ENCODE peak calls at places on chromosomes 1 and 21, in nine cellular contexts. N is heart left ventricle; B is thyroid gland; Q is K562; U is fibroblast of lung; P is body of pancreas; T is neuronal stem cell; I is tibial artery; G is CD8-positive, alpha-beta memory T cell. D is an unnamed sample.

GRCh38 chr1:217562229-217562878 is 68.5 kb downstream of the GPATCH2 start:
- DNase-seq in P (no peak), Q (no peak), N (no peak), G (no peak), I (no peak), B (no peak), U (peak; percentile 87), T (no peak), D (no peak)

GRCh38 chr1:101316276-101316675 is 79.5 kb downstream of the S1PR1 start:
- DNase-seq in B (no peak), G (no peak), U (no peak), P (no peak), N (no peak), Q (no peak), I (no peak), T (peak; percentile 42), D (peak; percentile 59)

GRCh38 chr1:68116643-68117235 is 66.3 kb upstream of the DIRAS3 start:
- DNase-seq in B (peak; percentile 52), U (peak; percentile 73), N (peak; percentile 51), P (peak; percentile 64), T (peak; percentile 49), I (no peak), Q (peak; percentile 48), G (peak; percentile 8), D (peak; percentile 50)

GRCh38 chr1:235423214-235423652 is 56.0 kb downstream of the TBCE start:
- DNase-seq in T (no peak), I (no peak), P (no peak), U (no peak), G (no peak), B (no peak), N (no peak), Q (no peak), D (no peak)

GRCh38 chr1:119327066-119327435 is 41.5 kb upstream of the HAO2 start:
- DNase-seq in I (no peak), T (no peak), Q (no peak), G (no peak), U (no peak), N (no peak), B (peak; percentile 31), P (no peak), D (no peak)

GRCh38 chr1:236982380-236982779 is 21.9 kb downstream of the MT1HL1 start:
- DNase-seq in G (no peak), P (no peak), I (no peak), B (no peak), U (no peak), Q (no peak), T (no peak), N (peak; percentile 44), D (no peak)

GRCh38 chr1:3393024-3393986 is 61.2 kb upstream of the ARHGEF16 start:
- DNase-seq in B (peak; percentile 75), G (no peak), P (no peak), U (no peak), N (peak; percentile 74), I (no peak), Q (no peak), T (peak; percentile 71), D (peak; percentile 54)

GRCh38 chr1:156480015-156480368 is 20.6 kb downstream of the MEF2D start:
- DNase-seq in T (no peak), P (no peak), U (no peak), G (no peak), N (peak; percentile 16), B (no peak), I (no peak), Q (peak; percentile 52), D (no peak)

GRCh38 chr21:45640001-45640887 is 3.3 kb upstream of the PCBP3 start:
- DNase-seq in T (no peak), B (no peak), I (no peak), N (no peak), U (no peak), Q (no peak), G (no peak), P (no peak), D (no peak)

GRCh38 chr1:161216945-161217712 is 2.0 kb downstream of the FCER1G start:
- DNase-seq in Q (no peak), P (no peak), I (peak; percentile 39), U (peak; percentile 80), B (no peak), T (no peak), G (no peak), N (no peak), D (no peak)

GRCh38 chr1:216086678-216087077 is 336.6 kb downstream of the USH2A start:
- DNase-seq in G (no peak), I (no peak), B (no peak), T (no peak), N (no peak), P (no peak), U (no peak), Q (no peak), D (no peak)

GRCh38 chr1:186783193-186783592 is 45.6 kb upstream of the PLA2G4A start:
- DNase-seq in B (no peak), N (no peak), P (no peak), T (no peak), U (no peak), Q (no peak), I (no peak), G (no peak), D (no peak)

DNA sequence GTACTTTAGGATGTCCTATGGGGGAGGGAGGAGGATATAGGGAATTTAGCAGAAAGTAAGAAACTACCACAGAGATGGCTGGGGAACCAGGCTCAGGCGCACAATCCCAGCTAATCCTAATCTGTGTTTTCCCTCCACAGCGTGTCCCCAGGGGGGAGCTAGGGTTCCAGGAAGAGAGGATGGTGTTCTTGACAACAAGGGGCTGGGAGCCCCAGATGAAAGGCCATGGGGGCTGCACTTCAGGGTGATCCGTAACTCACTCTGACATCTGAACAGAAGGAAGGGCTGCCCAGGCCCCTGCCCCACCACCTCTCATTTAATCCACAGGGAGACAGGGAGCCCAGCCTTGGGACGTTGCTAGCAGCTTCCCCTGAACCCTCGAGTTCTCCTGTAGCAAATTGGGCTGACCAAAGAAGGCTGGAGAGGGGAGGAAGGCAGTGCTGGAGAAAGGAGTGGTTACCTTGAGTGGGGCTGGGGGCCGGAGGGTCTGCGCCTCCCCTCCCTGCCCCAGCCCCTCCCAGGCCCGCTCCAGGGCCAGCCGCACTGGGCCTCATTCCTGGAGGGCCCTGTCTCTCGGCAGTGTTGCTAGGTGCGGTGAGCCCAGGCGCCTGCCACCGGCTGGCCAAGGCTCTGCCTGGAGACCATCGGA is 131.7 kb downstream of the TMEM53 start:
- DNase-seq in G (no peak), I (no peak), Q (no peak), P (no peak), U (no peak), N (no peak), B (no peak), T (no peak), D (peak; percentile 17)
- H3K4me3 ChIP-seq in G (no peak overlapping the region), I (no peak overlapping the region), Q (no peak overlapping the region), P (no peak overlapping the region), U (no peak overlapping the region), N (no peak overlapping the region), B (no peak overlapping the region), T (no peak overlapping the region), D (no peak overlapping the region)

GRCh38 chr1:79741720-79742421 is 735.3 kb upstream of the ADGRL4 start:
- DNase-seq in P (no peak), U (no peak), N (no peak), Q (no peak), G (no peak), B (no peak), T (no peak), I (no peak), D (no peak)
- H3K9me3 ChIP-seq in P (no peaks in the 10 kb centered on the region), U (no peaks in the 10 kb centered on the region), N (no peaks in the 10 kb centered on the region), Q (no peaks in the 10 kb centered on the region), G (no peaks in the 10 kb centered on the region), B (no peaks in the 10 kb centered on the region), T (no peaks in the 10 kb centered on the region), I (no peaks in the 10 kb centered on the region), D (no peaks in the 10 kb centered on the region)

DNA sequence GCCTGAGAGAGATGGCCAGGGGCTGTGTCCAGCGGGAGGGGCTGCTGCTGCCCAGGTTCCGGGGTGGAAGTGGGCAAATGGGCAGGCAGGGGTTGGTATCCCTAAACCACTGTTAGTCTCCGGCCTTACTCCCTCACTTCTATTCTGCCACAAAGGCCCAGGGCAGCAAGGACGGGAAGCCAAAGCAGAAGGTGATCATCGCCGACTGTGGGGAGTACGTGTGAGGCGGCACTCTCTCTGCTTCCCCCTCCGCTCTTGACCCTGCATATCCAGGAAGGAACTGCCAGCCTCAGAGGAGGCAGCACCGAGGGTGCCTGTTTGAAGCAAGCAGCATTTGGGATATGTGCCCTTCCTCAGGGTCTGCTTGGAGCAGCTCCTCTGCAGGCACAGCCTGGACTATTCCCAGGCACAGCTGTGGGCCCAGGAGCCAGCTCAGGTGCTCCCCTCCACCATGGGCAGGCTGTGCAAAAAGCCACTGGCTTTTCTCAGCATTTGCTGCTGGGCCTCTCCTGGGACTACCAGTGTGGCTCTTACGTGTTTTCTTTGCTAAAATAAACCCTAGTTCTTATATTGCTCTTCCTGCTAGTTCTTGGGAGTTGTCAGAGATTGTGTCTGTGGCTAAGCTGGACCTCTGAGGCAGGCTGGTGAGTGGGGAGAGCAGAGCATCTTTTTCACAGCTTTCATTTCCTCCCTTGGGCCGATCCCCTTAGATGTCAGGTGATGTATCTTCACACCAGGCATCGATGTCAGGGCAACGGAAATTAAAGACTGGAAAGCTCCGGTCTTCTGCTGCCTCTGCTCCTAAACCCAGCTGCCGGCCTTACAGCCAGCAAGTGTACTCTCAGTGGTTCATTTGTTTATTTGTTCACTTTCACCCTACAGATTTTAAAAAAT is 14.7 kb downstream of the PPIE start:
- DNase-seq in U (no peak), B (no peak), I (no peak), T (no peak), Q (no peak), P (no peak), G (no peak), N (no peak), D (no peak)
- H3K36me3 ChIP-seq in U (peaks cover 24% of the 10 kb centered on the region), B (peaks cover 57% of the 10 kb centered on the region), I (peaks cover 90% of the 10 kb centered on the region), T (peaks cover 98% of the 10 kb centered on the region), Q (peaks cover 95% of the 10 kb centered on the region), P (peaks cover 14% of the 10 kb centered on the region), G (peaks cover 73% of the 10 kb centered on the region), N (peaks cover 93% of the 10 kb centered on the region), D (peaks cover 84% of the 10 kb centered on the region)

GRCh38 chr1:172121071-172121717 is 279.9 kb downstream of the DNM3 start:
- DNase-seq in B (no peak), P (no peak), T (no peak), N (no peak), I (no peak), Q (no peak), U (no peak), G (no peak), D (no peak)

GRCh38 chr1:172120381-172120780 is 279.1 kb downstream of the DNM3 start:
- DNase-seq in U (no peak), P (no peak), B (no peak), T (no peak), Q (no peak), I (no peak), G (no peak), N (no peak), D (no peak)

GRCh38 chr1:172119184-172119583 is 277.9 kb downstream of the DNM3 start:
- DNase-seq in I (no peak), P (no peak), G (no peak), Q (no peak), N (no peak), U (no peak), T (no peak), B (no peak), D (no peak)

GRCh38 chr1:172125250-172125649 is 284.0 kb downstream of the DNM3 start:
- DNase-seq in N (no peak), Q (no peak), I (no peak), P (no peak), B (no peak), G (no peak), T (no peak), U (no peak), D (no peak)

DNA sequence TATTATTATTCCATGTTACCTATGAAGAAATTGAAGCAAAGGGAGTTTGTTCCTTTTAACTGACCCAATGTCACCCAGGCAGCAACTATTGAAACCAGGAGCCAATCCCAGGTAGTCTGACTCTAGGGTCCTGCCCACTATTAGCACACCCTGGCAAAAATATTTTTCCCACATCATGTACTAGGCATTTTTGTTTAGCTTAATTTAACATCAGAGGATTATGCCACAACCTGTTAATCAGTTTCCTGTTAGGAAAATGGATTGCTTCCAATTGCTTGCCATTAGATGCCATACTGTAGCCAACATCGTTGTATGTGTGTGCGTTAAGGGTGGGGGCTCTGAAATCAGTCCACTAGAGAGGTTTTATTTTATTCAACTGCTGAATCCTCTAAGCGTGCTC is 281.1 kb downstream of the DNM3 start:
- DNase-seq in G (no peak), B (no peak), T (no peak), N (no peak), U (no peak), P (no peak), I (no peak), Q (no peak), D (no peak)
- H3K4me3 ChIP-seq in G (no peak overlapping the region), B (no peak overlapping the region), T (no peak overlapping the region), N (no peak overlapping the region), U (no peak overlapping the region), P (no peak overlapping the region), I (no peak overlapping the region), Q (no peak overlapping the region), D (no peak overlapping the region)

D was measured in HAP-1.